ENCODE peak calls at places on chromosomes 12 and 14, in seven cellular contexts. One of them, this sample, is unnamed.

GRCh38 chr12:49683604-49684309 is 23.4 kb downstream of the FMNL3 start:
- DNase-seq in Peyer's patch: no peak
- DNase-seq in stimulated activated CD8-positive, alpha-beta memory T cell treated with anti-CD3 and anti-CD28 coated beads, Interleukin-4, amount 100 ng/mL, for 24 hours: no peak
- DNase-seq in stimulated activated CD4-positive, alpha-beta T cell treated with anti-CD3 and anti-CD28 coated beads, Interleukin-15, amount 100 ng/mL, for 1 hour: no peak
- DNase-seq in effector memory CD4-positive, alpha-beta T cell: no peak
- DNase-seq in endodermal cell: no peak
- DNase-seq in naive thymus-derived CD8-positive, alpha-beta T cell: no peak
- DNase-seq in this sample: no peak

GRCh38 chr14:72809063-72809462 is 84.8 kb downstream of the DPF3 start:
- DNase-seq in stimulated activated CD8-positive, alpha-beta memory T cell treated with anti-CD3 and anti-CD28 coated beads, Interleukin-4, amount 100 ng/mL, for 24 hours: no peak
- DNase-seq in effector memory CD4-positive, alpha-beta T cell: no peak
- DNase-seq in naive thymus-derived CD8-positive, alpha-beta T cell: no peak
- DNase-seq in endodermal cell: no peak
- DNase-seq in stimulated activated CD4-positive, alpha-beta T cell treated with anti-CD3 and anti-CD28 coated beads, Interleukin-15, amount 100 ng/mL, for 1 hour: no peak
- DNase-seq in Peyer's patch: no peak
- DNase-seq in this sample: no peak

GRCh38 chr14:59278111-59278510 is 89.6 kb downstream of the DAAM1 start:
- DNase-seq in stimulated activated CD8-positive, alpha-beta memory T cell treated with anti-CD3 and anti-CD28 coated beads, Interleukin-4, amount 100 ng/mL, for 24 hours: no peak
- DNase-seq in effector memory CD4-positive, alpha-beta T cell: no peak
- DNase-seq in stimulated activated CD4-positive, alpha-beta T cell treated with anti-CD3 and anti-CD28 coated beads, Interleukin-15, amount 100 ng/mL, for 1 hour: no peak
- DNase-seq in endodermal cell: no peak
- DNase-seq in Peyer's patch: no peak
- DNase-seq in naive thymus-derived CD8-positive, alpha-beta T cell: no peak
- DNase-seq in this sample: no peak

GRCh38 chr14:79693935-79694334 is 517.4 kb downstream of the DIO2 start:
- DNase-seq in endodermal cell: no peak
- DNase-seq in Peyer's patch: no peak
- DNase-seq in effector memory CD4-positive, alpha-beta T cell: no peak
- DNase-seq in stimulated activated CD4-positive, alpha-beta T cell treated with anti-CD3 and anti-CD28 coated beads, Interleukin-15, amount 100 ng/mL, for 1 hour: no peak
- DNase-seq in naive thymus-derived CD8-positive, alpha-beta T cell: no peak
- DNase-seq in stimulated activated CD8-positive, alpha-beta memory T cell treated with anti-CD3 and anti-CD28 coated beads, Interleukin-4, amount 100 ng/mL, for 24 hours: no peak
- DNase-seq in this sample: no peak

GRCh38 chr12:30996255-30996654 is 69.7 kb downstream of the TSPAN11 start:
- DNase-seq in Peyer's patch: no peak
- DNase-seq in stimulated activated CD8-positive, alpha-beta memory T cell treated with anti-CD3 and anti-CD28 coated beads, Interleukin-4, amount 100 ng/mL, for 24 hours: no peak
- DNase-seq in naive thymus-derived CD8-positive, alpha-beta T cell: no peak
- DNase-seq in endodermal cell: no peak
- DNase-seq in effector memory CD4-positive, alpha-beta T cell: no peak
- DNase-seq in stimulated activated CD4-positive, alpha-beta T cell treated with anti-CD3 and anti-CD28 coated beads, Interleukin-15, amount 100 ng/mL, for 1 hour: no peak
- DNase-seq in this sample: no peak

GRCh38 chr14:77286554-77286953 is 15.5 kb upstream of the NGB start:
- DNase-seq in stimulated activated CD4-positive, alpha-beta T cell treated with anti-CD3 and anti-CD28 coated beads, Interleukin-15, amount 100 ng/mL, for 1 hour: no peak
- DNase-seq in effector memory CD4-positive, alpha-beta T cell: no peak
- DNase-seq in stimulated activated CD8-positive, alpha-beta memory T cell treated with anti-CD3 and anti-CD28 coated beads, Interleukin-4, amount 100 ng/mL, for 24 hours: no peak
- DNase-seq in naive thymus-derived CD8-positive, alpha-beta T cell: no peak
- DNase-seq in endodermal cell: no peak
- DNase-seq in Peyer's patch: no peak
- DNase-seq in this sample: no peak

GRCh38 chr12:69570000-69570516 is 15.2 kb upstream of the CCT2 start:
- DNase-seq in Peyer's patch: no peak
- DNase-seq in stimulated activated CD8-positive, alpha-beta memory T cell treated with anti-CD3 and anti-CD28 coated beads, Interleukin-4, amount 100 ng/mL, for 24 hours: no peak
- DNase-seq in endodermal cell: no peak
- DNase-seq in effector memory CD4-positive, alpha-beta T cell: no peak
- DNase-seq in stimulated activated CD4-positive, alpha-beta T cell treated with anti-CD3 and anti-CD28 coated beads, Interleukin-15, amount 100 ng/mL, for 1 hour: no peak
- DNase-seq in naive thymus-derived CD8-positive, alpha-beta T cell: no peak
- DNase-seq in this sample: no peak

GRCh38 chr12:116934908-116935698 is 24.4 kb downstream of the FBXW8 start:
- DNase-seq in stimulated activated CD4-positive, alpha-beta T cell treated with anti-CD3 and anti-CD28 coated beads, Interleukin-15, amount 100 ng/mL, for 1 hour: no peak
- DNase-seq in naive thymus-derived CD8-positive, alpha-beta T cell: no peak
- DNase-seq in endodermal cell: no peak
- DNase-seq in effector memory CD4-positive, alpha-beta T cell: no peak
- DNase-seq in stimulated activated CD8-positive, alpha-beta memory T cell treated with anti-CD3 and anti-CD28 coated beads, Interleukin-4, amount 100 ng/mL, for 24 hours: no peak
- DNase-seq in Peyer's patch: no peak
- DNase-seq in this sample: no peak

GRCh38 chr14:77498984-77499527 is 440 bp upstream of the ISM2 start:
- DNase-seq in stimulated activated CD4-positive, alpha-beta T cell treated with anti-CD3 and anti-CD28 coated beads, Interleukin-15, amount 100 ng/mL, for 1 hour: no peak
- DNase-seq in stimulated activated CD8-positive, alpha-beta memory T cell treated with anti-CD3 and anti-CD28 coated beads, Interleukin-4, amount 100 ng/mL, for 24 hours: no peak
- DNase-seq in Peyer's patch: no peak
- DNase-seq in effector memory CD4-positive, alpha-beta T cell: no peak
- DNase-seq in endodermal cell: peak; percentile 83
- DNase-seq in naive thymus-derived CD8-positive, alpha-beta T cell: no peak
- DNase-seq in this sample: no peak

GRCh38 chr12:43480591-43480990 is 71.4 kb downstream of the ADAMTS20 start:
- DNase-seq in Peyer's patch: no peak
- DNase-seq in effector memory CD4-positive, alpha-beta T cell: no peak
- DNase-seq in stimulated activated CD8-positive, alpha-beta memory T cell treated with anti-CD3 and anti-CD28 coated beads, Interleukin-4, amount 100 ng/mL, for 24 hours: no peak
- DNase-seq in naive thymus-derived CD8-positive, alpha-beta T cell: no peak
- DNase-seq in endodermal cell: no peak
- DNase-seq in stimulated activated CD4-positive, alpha-beta T cell treated with anti-CD3 and anti-CD28 coated beads, Interleukin-15, amount 100 ng/mL, for 1 hour: no peak
- DNase-seq in this sample: no peak

GRCh38 chr14:68844210-68844545 is 51.3 kb upstream of the ZFP36L1 start:
- DNase-seq in stimulated activated CD4-positive, alpha-beta T cell treated with anti-CD3 and anti-CD28 coated beads, Interleukin-15, amount 100 ng/mL, for 1 hour: no peak
- DNase-seq in naive thymus-derived CD8-positive, alpha-beta T cell: no peak
- DNase-seq in endodermal cell: no peak
- DNase-seq in effector memory CD4-positive, alpha-beta T cell: no peak
- DNase-seq in stimulated activated CD8-positive, alpha-beta memory T cell treated with anti-CD3 and anti-CD28 coated beads, Interleukin-4, amount 100 ng/mL, for 24 hours: no peak
- DNase-seq in Peyer's patch: no peak
- DNase-seq in this sample: no peak

GRCh38 chr14:75714993-75715392 is 53.9 kb downstream of the TTLL5 start:
- DNase-seq in stimulated activated CD4-positive, alpha-beta T cell treated with anti-CD3 and anti-CD28 coated beads, Interleukin-15, amount 100 ng/mL, for 1 hour: no peak
- DNase-seq in naive thymus-derived CD8-positive, alpha-beta T cell: no peak
- DNase-seq in endodermal cell: no peak
- DNase-seq in stimulated activated CD8-positive, alpha-beta memory T cell treated with anti-CD3 and anti-CD28 coated beads, Interleukin-4, amount 100 ng/mL, for 24 hours: no peak
- DNase-seq in Peyer's patch: no peak
- DNase-seq in effector memory CD4-positive, alpha-beta T cell: no peak
- DNase-seq in this sample: no peak

This sample was measured in iPS DF 6.9.